ENCODE peak calls at places on chromosomes 16 and 17, in six cellular contexts. P, G, X, F, E and I are unnamed samples.

GRCh38 chr17:64504769-64505319 is 1.2 kb downstream of the DDX5 start:
- DNase-seq in G (peak; percentile 31), P (no peak), F (no peak), E (no peak), X (peak; percentile 77), I (peak; percentile 37)

GRCh38 chr17:61325382-61326073 is 74.1 kb upstream of the TBX2 start:
- DNase-seq in E (no peak), X (peak; percentile 52), P (no peak), G (peak; percentile 82), F (no peak), I (no peak)

GRCh38 chr17:40345161-40346034 is 19.1 kb downstream of the GJD3 start:
- DNase-seq in E (peak; percentile 97), P (no peak), G (peak; percentile 32), X (peak; percentile 63), F (no peak), I (peak; percentile 96)

GRCh38 chr17:34303606-34304005 is 15.6 kb upstream of the CCL8 start:
- DNase-seq in E (no peak), X (no peak), P (no peak), F (no peak), G (no peak), I (no peak)

GRCh38 chr17:58301504-58302150 is 20.9 kb upstream of the MPO start:
- DNase-seq in G (no peak), F (no peak), X (no peak), E (no peak), P (no peak), I (no peak)

GRCh38 chr17:74474043-74474792 is 7.8 kb downstream of the CD300A start:
- DNase-seq in E (no peak), F (peak; percentile 94), G (no peak), X (no peak), P (no peak), I (no peak)

GRCh38 chr17:77887464-77888241 is 70.8 kb upstream of the TNRC6C start:
- DNase-seq in G (no peak), E (peak; percentile 66), P (no peak), X (peak; percentile 80), F (peak; percentile 33), I (peak; percentile 29)

GRCh38 chr17:44331249-44331760 is 6.7 kb upstream of the SLC25A39 start:
- DNase-seq in G (peak; percentile 97), E (peak; percentile 93), X (peak; percentile 16), F (peak; percentile 90), P (peak; percentile 79), I (peak; percentile 84)

GRCh38 chr17:34081269-34081668 is 173.8 kb upstream of the CCL2 start:
- DNase-seq in F (peak; percentile 16), X (no peak), E (peak; percentile 76), P (no peak), G (peak; percentile 25), I (peak; percentile 73)

GRCh38 chr17:38469875-38470274 is 41.6 kb downstream of the ARHGAP23 start:
- DNase-seq in G (no peak), E (peak; percentile 54), P (no peak), F (no peak), X (peak; percentile 79), I (peak; percentile 84)

GRCh38 chr16:58661199-58661830 is 23.3 kb downstream of the SLC38A7 start:
- DNase-seq in X (peak; percentile 77), E (peak; percentile 87), G (peak; percentile 85), F (peak; percentile 71), P (peak; percentile 78), I (peak; percentile 92)

GRCh38 chr16:88803264-88803987 is at the start of gene CDT1:
- DNase-seq in P (peak; percentile 61), E (peak; percentile 78), F (peak; percentile 89), X (peak; percentile 32), G (peak; percentile 77), I (peak; percentile 78)

GRCh38 chr17:27381007-27381501 is 75.2 kb upstream of the KSR1 start:
- DNase-seq in G (peak; percentile 43), E (peak; percentile 95), X (peak; percentile 32), P (peak; percentile 74), F (peak; percentile 70), I (peak; percentile 89)

GRCh38 chr17:237406-237955 is 56.0 kb upstream of the DOC2B start:
- DNase-seq in F (no peak), P (no peak), E (peak; percentile 57), X (no peak), G (no peak), I (peak; percentile 43)

GRCh38 chr16:64240586-64240985 is 881.3 kb downstream of the CDH11 start:
- DNase-seq in P (no peak), F (no peak), G (peak; percentile 37), E (no peak), X (peak; percentile 9), I (no peak)

GRCh38 chr17:50578173-50578572 is 17.7 kb downstream of the CACNA1G start:
- DNase-seq in E (no peak), G (no peak), F (no peak), X (no peak), P (no peak), I (no peak)

GRCh38 chr17:51230306-51230705 is 29.5 kb downstream of the MBTD1 start:
- DNase-seq in E (no peak), G (no peak), P (no peak), X (peak; percentile 13), F (peak; percentile 76), I (no peak)

GRCh38 chr17:76554131-76554530 is 14.3 kb downstream of the PRCD start:
- DNase-seq in F (no peak), P (no peak), X (no peak), G (no peak), E (no peak), I (no peak)

GRCh38 chr17:71237903-71238538 is 882.8 kb upstream of the SOX9 start:
- DNase-seq in G (peak; percentile 87), F (peak; percentile 39), E (no peak), X (peak; percentile 68), P (peak; percentile 57), I (peak; percentile 11)

GRCh38 chr16:28866454-28866804 is 2.8 kb downstream of the SH2B1 start:
- DNase-seq in P (no peak), F (no peak), X (no peak), E (no peak), G (no peak), I (no peak)

GRCh38 chr17:28928061-28928460 is 23.3 kb downstream of the PHF12 start:
- DNase-seq in P (no peak), G (no peak), E (no peak), F (no peak), X (peak; percentile 54), I (no peak)

GRCh38 chr17:43135454-43135819 is 10.3 kb upstream of the BRCA1 start:
- DNase-seq in X (no peak), F (no peak), G (no peak), E (peak; percentile 59), P (no peak), I (no peak)

GRCh38 chr17:64384253-64385186 is 6.1 kb downstream of the PECAM1 start:
- DNase-seq in F (no peak), P (no peak), X (peak; percentile 90), E (no peak), G (peak; percentile 78), I (no peak)

GRCh38 chr17:28334666-28335200 is 539 bp downstream of the IFT20 start:
- DNase-seq in F (peak; percentile 23), G (no peak), X (no peak), E (peak; percentile 46), P (no peak), I (no peak)

GRCh38 chr16:85366031-85366763 is 246.9 kb upstream of the GSE1 start:
- DNase-seq in G (no peak), E (peak; percentile 52), F (no peak), X (no peak), P (no peak), I (peak; percentile 43)

GRCh38 chr16:11379420-11379819 is 34.2 kb downstream of the RMI2 start:
- DNase-seq in F (no peak), P (no peak), E (no peak), X (peak; percentile 61), G (peak; percentile 57), I (no peak)
- H3K4me2 ChIP-seq in F (peak overlapping the region; percentile 23), P (no peak overlapping the region), E (no peak overlapping the region), X (peak overlapping the region; percentile 22), G (peak overlapping the region; percentile 19), I (no peak overlapping the region)

GRCh38 chr17:45848868-45849535 is 4.3 kb downstream of the SPPL2C start:
- DNase-seq in G (no peak), P (no peak), F (no peak), E (no peak), X (no peak), I (no peak)

GRCh38 chr17:45848405-45848804 is 3.7 kb downstream of the SPPL2C start:
- DNase-seq in E (peak; percentile 41), F (no peak), P (no peak), G (no peak), X (no peak), I (no peak)

GRCh38 chr17:45846646-45847045 is 2.0 kb downstream of the SPPL2C start:
- DNase-seq in X (no peak), P (no peak), E (no peak), G (no peak), F (no peak), I (no peak)

GRCh38 chr17:45847101-45847500 is 2.4 kb downstream of the SPPL2C start:
- DNase-seq in X (no peak), P (no peak), E (no peak), F (no peak), G (no peak), I (no peak)

DNA sequence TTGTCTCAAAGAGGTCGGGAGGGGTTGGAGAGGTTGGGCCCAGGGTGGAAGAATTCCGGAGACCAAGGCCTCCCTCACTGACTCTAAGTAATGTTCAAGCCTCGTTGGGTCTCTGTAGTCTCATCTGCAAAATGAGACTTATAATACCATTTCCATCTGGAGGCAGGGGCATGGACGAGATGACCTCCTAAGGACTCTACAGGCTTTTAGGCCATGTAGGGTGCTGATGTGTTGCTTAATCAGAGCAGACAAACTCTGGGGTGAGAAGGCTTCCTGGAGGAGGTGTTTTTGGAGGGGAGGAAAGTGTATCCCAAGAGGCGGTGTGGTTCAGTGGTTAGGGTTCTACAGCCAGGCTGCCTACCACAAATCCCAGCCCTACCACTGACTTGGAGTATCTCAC is 3.1 kb downstream of the SPPL2C start:
- DNase-seq in E (no peak), F (no peak), G (no peak), P (no peak), X (no peak), I (no peak)
- H3K27ac ChIP-seq in E (no peak overlapping the region), F (no peak overlapping the region), G (no peak overlapping the region), P (no peak overlapping the region), X (no peak overlapping the region), I (no peak overlapping the region)

GRCh38 chr16:2769100-2769529 is 8.0 kb downstream of the ELOB start:
- DNase-seq in G (no peak), E (no peak), P (no peak), F (no peak), X (no peak), I (no peak)
- H3K36me3 ChIP-seq in G (peaks cover 58% of the 10 kb centered on the region), E (peaks cover 49% of the 10 kb centered on the region), P (peaks cover 43% of the 10 kb centered on the region), F (peaks cover 98% of the 10 kb centered on the region), X (peaks cover 73% of the 10 kb centered on the region), I (peaks cover 54% of the 10 kb centered on the region)

DNA sequence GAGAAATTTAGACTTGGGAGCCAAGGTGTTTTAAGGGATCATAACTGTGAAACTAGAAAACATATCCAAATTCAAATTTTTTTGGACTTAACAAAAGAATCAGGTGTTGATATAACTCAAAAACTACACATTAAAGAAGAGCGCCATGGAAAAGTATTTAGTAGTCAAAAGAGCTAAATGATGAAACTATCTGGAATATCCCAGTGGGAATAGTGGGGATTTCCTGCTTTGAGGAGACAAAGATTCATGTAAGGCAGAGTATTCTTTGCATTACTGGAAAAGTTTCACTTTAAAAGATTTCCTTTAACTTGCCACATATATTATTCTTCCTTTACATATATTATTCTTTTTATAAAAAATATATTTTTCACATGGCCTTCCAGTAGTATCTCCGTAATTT is 40.3 kb upstream of the VPS4A start:
- DNase-seq in E (no peak), F (no peak), G (no peak), P (no peak), X (no peak), I (no peak)
- H3K4me2 ChIP-seq in E (no peak overlapping the region), F (no peak overlapping the region), G (no peak overlapping the region), P (no peak overlapping the region), X (no peak overlapping the region), I (no peak overlapping the region)